ENCODE peak calls at places on chromosomes 3 and 15, in five cellular contexts. S is psoas muscle, W is OCI-LY7, G is testis, C is heart right ventricle. H is an unnamed sample.

GRCh38 chr3:177816667-177817208 is 619.5 kb upstream of the TBL1XR1 start:
- DNase-seq in S (no peak), W (peak; percentile 4), G (no peak), C (peak; percentile 45), H (no peak)

GRCh38 chr15:39270221-39270835 is 310.6 kb upstream of the THBS1 start:
- DNase-seq in S (no peak), W (no peak), G (no peak), C (no peak), H (no peak)

GRCh38 chr3:175258763-175259162 is 399.6 kb downstream of the NAALADL2 start:
- DNase-seq in S (no peak), W (no peak), G (no peak), C (no peak), H (no peak)

GRCh38 chr3:149390772-149391212 is 13.3 kb upstream of the TM4SF1 start:
- DNase-seq in S (no peak), W (no peak), G (no peak), C (no peak), H (no peak)

GRCh38 chr3:140954576-140954975 is 12.9 kb downstream of the SLC25A36 start:
- DNase-seq in S (no peak), W (no peak), G (no peak), C (no peak), H (no peak)

GRCh38 chr3:98259707-98260106 is 4.3 kb upstream of the OR5H6 start:
- DNase-seq in S (no peak), W (peak; percentile 16), G (no peak), C (no peak), H (no peak)

GRCh38 chr15:70149667-70150404 is 52.1 kb upstream of the TLE3 start:
- DNase-seq in S (no peak), W (peak; percentile 31), G (no peak), C (no peak), H (no peak)

GRCh38 chr3:133377396-133377795 is 22.5 kb upstream of the BFSP2 start:
- DNase-seq in S (no peak), W (peak; percentile 48), G (peak; percentile 41), C (no peak), H (no peak)

GRCh38 chr3:182201769-182202168 is 490.0 kb downstream of the SOX2 start:
- DNase-seq in S (no peak), W (no peak), G (no peak), C (no peak), H (no peak)

GRCh38 chr3:88385090-88385489 is 235.3 kb downstream of the C3orf38 start:
- DNase-seq in S (no peak), W (no peak), G (no peak), C (no peak), H (no peak)

GRCh38 chr3:99315896-99316295 is 322.5 kb upstream of the COL8A1 start:
- DNase-seq in S (no peak), W (no peak), G (no peak), C (no peak), H (no peak)

GRCh38 chr3:13054705-13055285 is 18.4 kb downstream of the IQSEC1 start:
- DNase-seq in S (peak; percentile 9), W (no peak), G (no peak), C (no peak), H (no peak)

GRCh38 chr15:51904931-51905330 is 66.6 kb downstream of the LEO1 start:
- DNase-seq in S (no peak), W (no peak), G (no peak), C (no peak), H (no peak)

GRCh38 chr3:138219255-138219654 is 32.2 kb downstream of the ARMC8 start:
- DNase-seq in S (no peak), W (no peak), G (no peak), C (no peak), H (no peak)

GRCh38 chr3:98136631-98137030 is 6.1 kb downstream of the OR5H1 start:
- DNase-seq in S (no peak), W (no peak), G (no peak), C (no peak), H (no peak)

GRCh38 chr3:44468572-44469520 is 8.6 kb downstream of the ZNF445 start:
- DNase-seq in S (no peak), W (no peak), G (no peak), C (no peak), H (no peak)

GRCh38 chr3:142237891-142238290 is 12.5 kb upstream of the GK5 start:
- DNase-seq in S (no peak), W (no peak), G (no peak), C (no peak), H (no peak)

GRCh38 chr15:73305331-73306211 is 63.2 kb downstream of the HCN4 start:
- DNase-seq in S (no peak), W (peak; percentile 45), G (peak; percentile 81), C (peak; percentile 42), H (no peak)

GRCh38 chr15:83289160-83289559 is 4.7 kb upstream of the BNC1 start:
- DNase-seq in S (no peak), W (no peak), G (no peak), C (no peak), H (no peak)

GRCh38 chr15:38991701-38992100 is 427.1 kb upstream of the RASGRP1 start:
- DNase-seq in S (no peak), W (no peak), G (no peak), C (no peak), H (no peak)

GRCh38 chr3:101950510-101950909 is 101.2 kb downstream of the NFKBIZ start:
- DNase-seq in S (no peak), W (no peak), G (no peak), C (no peak), H (no peak)

GRCh38 chr15:31178705-31179104 is 77.2 kb upstream of the TRPM1 start:
- DNase-seq in S (no peak), W (no peak), G (no peak), C (no peak), H (no peak)

GRCh38 chr3:98012974-98013373 is 22.1 kb downstream of the GABRR3 start:
- DNase-seq in S (no peak), W (no peak), G (no peak), C (no peak), H (no peak)

GRCh38 chr3:116037954-116038911 is 407.1 kb downstream of the LSAMP start:
- DNase-seq in S (no peak), W (peak; percentile 6), G (no peak), C (no peak), H (no peak)

GRCh38 chr3:190217081-190217480 is 96.4 kb upstream of the P3H2 start:
- DNase-seq in S (no peak), W (no peak), G (no peak), C (no peak), H (no peak)

GRCh38 chr3:4750306-4751056 is 228.8 kb upstream of the BHLHE40 start:
- DNase-seq in S (no peak), W (no peak), G (no peak), C (peak; percentile 60), H (peak; percentile 70)

GRCh38 chr3:115790759-115791158 is 167.4 kb downstream of the GAP43 start:
- DNase-seq in S (no peak), W (no peak), G (no peak), C (no peak), H (no peak)

GRCh38 chr3:198076722-198077308 is 116.8 kb downstream of the LMLN start:
- DNase-seq in S (no peak), W (no peak), G (no peak), C (no peak), H (no peak)

GRCh38 chr15:68787609-68788264 is 33.0 kb downstream of the ANP32A start:
- DNase-seq in S (no peak), W (no peak), G (no peak), C (no peak), H (no peak)

GRCh38 chr15:66508293-66508883 is 3.3 kb downstream of the ZWILCH start:
- DNase-seq in S (no peak), W (peak; percentile 34), G (no peak), C (no peak), H (no peak)

GRCh38 chr15:85423256-85423655 is 42.9 kb downstream of the AKAP13 start:
- DNase-seq in S (no peak), W (no peak), G (no peak), C (no peak), H (no peak)

GRCh38 chr15:40894689-40895308 is 549 bp downstream of the VPS18 start:
- DNase-seq in S (peak; percentile 62), W (peak; percentile 81), G (peak; percentile 57), C (no peak), H (peak; percentile 48)

GRCh38 chr3:13025090-13025489 is 48.1 kb downstream of the IQSEC1 start:
- DNase-seq in S (peak; percentile 68), W (no peak), G (no peak), C (no peak), H (peak; percentile 36)

GRCh38 chr3:190825389-190826016 is 37.0 kb downstream of the GMNC start:
- DNase-seq in S (no peak), W (no peak), G (no peak), C (no peak), H (no peak)

GRCh38 chr3:113744941-113745272 is 1.1 kb downstream of the NAA50 start:
- DNase-seq in S (no peak), W (no peak), G (no peak), C (no peak), H (no peak)
- H3K27ac ChIP-seq in S (peak overlapping the region; percentile 99), W (peak overlapping the region; percentile 95), G (peak overlapping the region; percentile 99), C (peak overlapping the region; percentile 99), H (peak overlapping the region; percentile 99)

DNA sequence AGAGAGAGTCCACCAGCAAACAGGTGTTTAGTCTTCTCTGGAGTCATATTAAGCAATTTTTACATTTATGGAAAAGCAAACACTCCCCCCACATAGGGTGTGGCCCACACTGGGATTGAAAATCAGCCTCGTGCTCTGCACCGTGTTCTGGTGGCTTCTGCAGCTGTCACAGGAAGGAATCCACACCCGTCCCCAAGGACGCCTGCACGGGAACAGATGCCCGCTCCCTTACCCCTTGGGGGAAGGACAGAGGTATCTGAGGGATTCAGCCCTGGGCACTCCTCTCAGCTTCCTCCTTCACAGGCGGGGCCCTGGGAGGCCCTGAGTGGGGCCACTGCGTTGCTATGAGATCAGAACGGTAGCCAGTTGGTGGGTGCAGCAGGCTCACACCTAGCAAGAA is 27.8 kb downstream of the LIPC start:
- DNase-seq in S (peak; percentile 39), W (no peak), G (no peak), C (peak; percentile 63), H (no peak)
- H3K27ac ChIP-seq in S (peak overlapping the region; percentile 52), W (no peak overlapping the region), G (no peak overlapping the region), C (peak overlapping the region; percentile 76), H (no peak overlapping the region)

GRCh38 chr3:11510001-11510760 is 133.5 kb downstream of the VGLL4 start:
- DNase-seq in S (no peak), W (peak; percentile 82), G (no peak), C (peak; percentile 28), H (peak; percentile 53)
- H3K27ac ChIP-seq in S (peak overlapping the region; percentile 85), W (peak overlapping the region; percentile 68), G (peak overlapping the region; percentile 90), C (peak overlapping the region; percentile 72), H (peak overlapping the region; percentile 84)

DNA sequence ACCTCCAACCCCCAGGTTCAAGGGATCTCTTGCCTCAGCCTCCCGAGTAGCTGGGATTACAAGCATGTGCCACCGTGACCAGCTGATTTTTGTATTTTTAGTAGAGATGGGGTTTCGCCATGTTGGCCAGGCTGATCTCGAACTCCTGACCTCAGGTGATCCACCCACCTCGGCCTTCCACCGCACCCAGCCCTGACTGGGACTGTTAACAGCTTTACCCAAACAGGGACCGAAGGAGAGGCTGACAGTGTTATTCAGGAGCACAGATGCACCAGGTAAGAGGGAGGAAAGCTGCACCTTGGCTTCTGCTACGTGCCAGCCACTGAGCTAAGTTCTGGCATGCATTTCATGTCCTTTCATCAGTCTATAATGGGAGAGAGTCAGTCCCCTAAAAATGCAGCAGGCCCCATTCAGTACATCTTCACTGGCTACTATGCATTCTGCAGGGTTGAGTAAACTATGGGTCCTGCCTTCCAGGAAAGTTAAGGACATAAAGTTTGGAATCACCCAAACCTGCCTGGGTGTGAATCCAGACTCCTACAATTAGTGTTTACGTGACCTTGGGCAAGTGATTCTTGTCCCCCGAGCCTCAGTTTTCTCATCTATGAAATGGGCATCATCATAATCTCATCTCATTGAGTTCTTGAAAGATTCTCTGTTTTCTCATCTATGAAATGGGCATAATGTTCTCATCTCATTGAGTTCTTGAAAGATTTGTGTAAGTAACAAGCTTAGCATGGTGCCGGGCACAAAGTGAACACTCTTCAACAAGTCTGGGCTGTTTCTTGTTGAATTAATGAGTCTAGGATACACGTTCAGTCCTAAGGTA is 82.3 kb downstream of the CPN2 start:
- DNase-seq in S (no peak), W (no peak), G (no peak), C (peak; percentile 3), H (no peak)
- H3K27ac ChIP-seq in S (no peak overlapping the region), W (no peak overlapping the region), G (no peak overlapping the region), C (peak overlapping the region; percentile 88), H (no peak overlapping the region)